ENCODE peak calls at places on chromosomes 12 and 14, in nine cellular contexts. Z is transverse colon; L is small intestine; A is CD4-positive, alpha-beta memory T cell; G is upper lobe of right lung; B is OCI-LY7; D is H9; S is hepatocyte; U is CD8-positive, alpha-beta memory T cell. W is an unnamed sample.

GRCh38 chr14:22386924-22387775 is 201.9 kb downstream of the DAD1 start:
- DNase-seq in Z (peak; percentile 67), L (peak; percentile 66), A (no peak), G (no peak), B (peak; percentile 93), D (peak; percentile 72), S (peak; percentile 90), U (no peak), W (peak; percentile 80)

GRCh38 chr14:60183724-60184596 is 18.8 kb upstream of the DHRS7 start:
- DNase-seq in Z (no peak), L (peak; percentile 78), A (peak; percentile 74), G (no peak), B (peak; percentile 91), D (no peak), S (peak; percentile 84), U (no peak), W (peak; percentile 58)

GRCh38 chr12:3216726-3217682 is 139.8 kb downstream of the TSPAN9 start:
- DNase-seq in Z (no peak), L (no peak), A (no peak), G (no peak), B (no peak), D (no peak), S (no peak), U (no peak), W (no peak)

GRCh38 chr14:99595034-99595433 is 9.0 kb downstream of the CCDC85C start:
- DNase-seq in Z (no peak), L (peak; percentile 72), A (peak; percentile 32), G (no peak), B (no peak), D (no peak), S (no peak), U (no peak), W (no peak)

GRCh38 chr14:88026890-88027289 is 22.0 kb downstream of the GPR65 start:
- DNase-seq in Z (no peak), L (no peak), A (peak; percentile 34), G (no peak), B (no peak), D (no peak), S (no peak), U (no peak), W (no peak)

GRCh38 chr14:64572721-64573508 is 23.2 kb downstream of the PPP1R36 start:
- DNase-seq in Z (no peak), L (no peak), A (no peak), G (no peak), B (no peak), D (no peak), S (no peak), U (no peak), W (peak; percentile 17)

GRCh38 chr12:120352117-120352516 is 16.8 kb downstream of the MSI1 start:
- DNase-seq in Z (no peak), L (no peak), A (no peak), G (no peak), B (no peak), D (no peak), S (no peak), U (no peak), W (no peak)

GRCh38 chr12:109720152-109720855 is 6.7 kb downstream of the FAM222A start:
- DNase-seq in Z (no peak), L (no peak), A (no peak), G (no peak), B (no peak), D (no peak), S (no peak), U (no peak), W (no peak)

GRCh38 chr12:26047401-26048226 is 77.2 kb downstream of the BHLHE41 start:
- DNase-seq in Z (no peak), L (no peak), A (no peak), G (no peak), B (no peak), D (peak; percentile 84), S (no peak), U (no peak), W (peak; percentile 85)

GRCh38 chr12:52818376-52818775 is 4.5 kb upstream of the KRT4 start:
- DNase-seq in Z (no peak), L (no peak), A (no peak), G (no peak), B (no peak), D (no peak), S (peak; percentile 29), U (no peak), W (no peak)
- H3K27ac ChIP-seq in Z (no peak overlapping the region), L (no peak overlapping the region), A (no peak overlapping the region), G (no peak overlapping the region), B (no peak overlapping the region), D (no peak overlapping the region), S (no peak overlapping the region), U (no peak overlapping the region), W (no peak overlapping the region)

GRCh38 chr12:122785503-122785902 is 11.1 kb downstream of the CCDC62 start:
- DNase-seq in Z (no peak), L (no peak), A (no peak), G (no peak), B (no peak), D (no peak), S (no peak), U (no peak), W (no peak)

GRCh38 chr12:122793685-122794106 is 19.3 kb downstream of the CCDC62 start:
- DNase-seq in Z (no peak), L (peak; percentile 68), A (peak; percentile 60), G (no peak), B (peak; percentile 82), D (no peak), S (peak; percentile 66), U (no peak), W (peak; percentile 58)

GRCh38 chr12:122789637-122790036 is 15.3 kb downstream of the CCDC62 start:
- DNase-seq in Z (no peak), L (no peak), A (no peak), G (no peak), B (no peak), D (no peak), S (no peak), U (no peak), W (no peak)

GRCh38 chr12:122788387-122788786 is 14.0 kb downstream of the CCDC62 start:
- DNase-seq in Z (no peak), L (no peak), A (no peak), G (no peak), B (no peak), D (no peak), S (no peak), U (no peak), W (no peak)

GRCh38 chr12:122790393-122791075 is 16.2 kb downstream of the CCDC62 start:
- DNase-seq in Z (no peak), L (no peak), A (no peak), G (no peak), B (no peak), D (peak; percentile 54), S (no peak), U (no peak), W (peak; percentile 87)
- H3K4me1 ChIP-seq in Z (no peaks in the 10 kb centered on the region), L (no peaks in the 10 kb centered on the region), A (peaks cover 3% of the 10 kb centered on the region), G (no peaks in the 10 kb centered on the region), B (peaks cover 3% of the 10 kb centered on the region), D (no peaks in the 10 kb centered on the region), S (no peaks in the 10 kb centered on the region), U (peaks cover 4% of the 10 kb centered on the region), W (no peaks in the 10 kb centered on the region)

DNA sequence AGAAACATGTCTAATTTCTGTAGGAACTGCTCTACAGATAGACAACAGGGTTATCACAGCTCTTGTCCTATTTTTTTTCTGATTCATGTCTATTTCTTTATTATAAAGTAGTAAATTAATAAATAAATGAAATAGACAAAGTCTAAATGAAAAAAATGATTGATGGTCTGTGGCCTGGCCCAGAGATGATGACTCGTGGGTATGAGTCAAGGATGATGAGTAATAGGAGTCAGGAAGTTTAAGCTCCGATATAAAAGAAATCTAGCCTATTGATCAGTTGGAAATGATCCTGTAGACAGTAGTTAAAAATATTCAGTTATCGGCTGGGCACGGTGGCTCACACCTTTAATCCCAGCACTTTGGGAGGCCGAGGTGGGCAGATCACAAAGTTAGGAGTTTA is 90.6 kb upstream of the RTL1 start:
- DNase-seq in Z (no peak), L (no peak), A (no peak), G (no peak), B (no peak), D (no peak), S (no peak), U (no peak), W (no peak)
- H3K27ac ChIP-seq in Z (no peak overlapping the region), L (no peak overlapping the region), A (no peak overlapping the region), G (no peak overlapping the region), B (no peak overlapping the region), D (no peak overlapping the region), S (no peak overlapping the region), U (no peak overlapping the region), W (no peak overlapping the region)

GRCh38 chr14:93954900-93955891 is 21.2 kb downstream of the ASB2 start:
- DNase-seq in Z (peak; percentile 54), L (peak; percentile 54), A (peak; percentile 63), G (peak; percentile 79), B (peak; percentile 79), D (no peak), S (no peak), U (peak; percentile 82), W (no peak)

GRCh38 chr14:93953263-93953662 is 23.1 kb downstream of the ASB2 start:
- DNase-seq in Z (peak; percentile 46), L (no peak), A (no peak), G (no peak), B (peak; percentile 49), D (peak; percentile 66), S (no peak), U (peak; percentile 62), W (peak; percentile 34)

GRCh38 chr14:93954516-93954830 is 21.9 kb downstream of the ASB2 start:
- DNase-seq in Z (no peak), L (no peak), A (no peak), G (no peak), B (no peak), D (no peak), S (no peak), U (no peak), W (no peak)

GRCh38 chr14:93952829-93953228 is 23.5 kb downstream of the ASB2 start:
- DNase-seq in Z (no peak), L (no peak), A (no peak), G (no peak), B (no peak), D (no peak), S (no peak), U (no peak), W (no peak)

GRCh38 chr14:93953739-93954515 is 22.4 kb downstream of the ASB2 start:
- DNase-seq in Z (no peak), L (no peak), A (no peak), G (no peak), B (no peak), D (no peak), S (no peak), U (no peak), W (no peak)
- H3K4me1 ChIP-seq in Z (peaks cover 23% of the 10 kb centered on the region), L (no peaks in the 10 kb centered on the region), A (peaks cover 72% of the 10 kb centered on the region), G (peaks cover 20% of the 10 kb centered on the region), B (peaks cover 65% of the 10 kb centered on the region), D (no peaks in the 10 kb centered on the region), S (peaks cover 6% of the 10 kb centered on the region), U (peaks cover 59% of the 10 kb centered on the region), W (peaks cover 4% of the 10 kb centered on the region)

DNA sequence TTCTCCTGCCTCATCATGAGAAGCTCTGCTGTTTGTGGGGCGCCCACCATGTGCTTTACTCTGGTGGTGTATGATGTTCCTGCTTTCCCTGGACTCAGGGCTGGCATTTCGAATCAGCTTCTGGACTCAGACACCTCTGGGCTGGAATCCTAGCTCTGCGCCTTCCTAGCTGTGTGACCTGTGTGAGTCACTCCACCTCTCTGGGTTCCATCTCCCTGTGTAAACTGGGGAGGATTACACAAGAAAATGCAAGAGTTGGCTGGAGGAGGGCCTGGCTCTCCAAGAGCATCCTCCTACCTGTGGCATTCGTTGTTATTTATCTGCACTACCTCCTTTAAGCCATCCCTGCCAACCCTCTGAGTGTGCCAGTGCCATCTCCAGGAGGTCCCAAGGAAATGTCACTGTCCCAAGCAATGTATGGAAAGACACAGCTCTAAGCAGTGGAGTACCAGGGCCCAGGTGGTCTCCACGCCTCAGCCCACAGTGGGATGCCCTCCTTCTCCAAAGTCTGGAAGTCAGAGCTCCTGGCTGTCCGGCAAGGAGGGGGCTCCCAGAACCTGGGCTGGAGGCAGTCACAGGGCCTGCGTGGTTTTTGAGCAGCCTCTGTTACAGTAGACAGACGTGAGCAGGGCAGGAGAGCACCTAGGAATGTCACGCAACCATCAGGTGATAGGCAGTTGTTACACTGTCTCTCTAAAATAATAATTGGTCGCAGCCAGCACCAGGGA is 7.3 kb upstream of the TNFAIP2 start:
- DNase-seq in Z (no peak), L (no peak), A (no peak), G (no peak), B (no peak), D (no peak), S (no peak), U (no peak), W (no peak)
- H3K27ac ChIP-seq in Z (no peak overlapping the region), L (peak overlapping the region; percentile 2), A (no peak overlapping the region), G (no peak overlapping the region), B (no peak overlapping the region), D (no peak overlapping the region), S (no peak overlapping the region), U (no peak overlapping the region), W (no peak overlapping the region)

W was measured in mesendoderm.